ENCODE peak calls at places on chromosomes 12 and 14, in four cellular contexts. H is A549, P is right lobe of liver, L is ovary. F is an unnamed sample.

GRCh38 chr12:26564391-26564790 is 268.6 kb downstream of the ITPR2 start:
- DNase-seq in H (no peak), P (no peak), L (no peak), F (no peak)

GRCh38 chr12:67545298-67545697 is 103.2 kb upstream of the DYRK2 start:
- DNase-seq in H (no peak), P (no peak), L (no peak), F (no peak)

GRCh38 chr12:1204581-1205121 is 213.6 kb downstream of the ERC1 start:
- DNase-seq in H (no peak), P (no peak), L (no peak), F (no peak)

GRCh38 chr14:33922125-33922524 is 28.7 kb downstream of the EGLN3 start:
- DNase-seq in H (no peak), P (no peak), L (no peak), F (no peak)

GRCh38 chr12:100382327-100382726 is 25.5 kb downstream of the SLC17A8 start:
- DNase-seq in H (no peak), P (no peak), L (no peak), F (no peak)

GRCh38 chr14:69263771-69264170 is 3.8 kb downstream of the GALNT16 start:
- DNase-seq in H (no peak), P (no peak), L (no peak), F (no peak)

GRCh38 chr14:103288076-103288766 is 45.8 kb upstream of the EIF5 start:
- DNase-seq in H (no peak), P (no peak), L (no peak), F (no peak)

GRCh38 chr14:68665116-68665515 is 127.8 kb downstream of the ZFP36L1 start:
- DNase-seq in H (no peak), P (no peak), L (no peak), F (no peak)

GRCh38 chr12:5078423-5078822 is 34.7 kb downstream of the KCNA5 start:
- DNase-seq in H (no peak), P (no peak), L (no peak), F (no peak)

GRCh38 chr14:26427059-26427458 is 170.8 kb downstream of the NOVA1 start:
- DNase-seq in H (no peak), P (no peak), L (no peak), F (no peak)

GRCh38 chr14:61753631-61754030 is 8.6 kb upstream of the SNAPC1 start:
- DNase-seq in H (no peak), P (no peak), L (no peak), F (no peak)

GRCh38 chr12:107684029-107684790 is 1.4 kb upstream of the PWP1 start:
- DNase-seq in H (no peak), P (no peak), L (no peak), F (no peak)

GRCh38 chr12:42446761-42447160 is 120.8 kb downstream of the PPHLN1 start:
- DNase-seq in H (no peak), P (no peak), L (no peak), F (no peak)

GRCh38 chr14:66401447-66402095 is 84.6 kb upstream of the CCDC196 start:
- DNase-seq in H (no peak), P (no peak), L (no peak), F (no peak)

GRCh38 chr12:104669851-104670337 is 213.1 kb downstream of the CHST11 start:
- DNase-seq in H (no peak), P (peak; percentile 54), L (peak; percentile 61), F (no peak)

GRCh38 chr14:69268223-69268622 is 8.3 kb downstream of the GALNT16 start:
- DNase-seq in H (no peak), P (no peak), L (no peak), F (no peak)

GRCh38 chr12:103877934-103878510 is 37.0 kb upstream of the NT5DC3 start:
- DNase-seq in H (peak; percentile 82), P (peak; percentile 25), L (peak; percentile 45), F (peak; percentile 29)

GRCh38 chr12:61538951-61539350 is 721.3 kb upstream of the USP15 start:
- DNase-seq in H (no peak), P (no peak), L (no peak), F (no peak)

GRCh38 chr12:119412811-119413794 is 78.6 kb downstream of the CCDC60 start:
- DNase-seq in H (peak; percentile 54), P (peak; percentile 35), L (peak; percentile 27), F (peak; percentile 23)

GRCh38 chr12:17038923-17039322 is 433.0 kb upstream of the LMO3 start:
- DNase-seq in H (no peak), P (no peak), L (no peak), F (no peak)

GRCh38 chr12:29426516-29426915 is 45.5 kb upstream of the ERGIC2 start:
- DNase-seq in H (no peak), P (no peak), L (no peak), F (no peak)

GRCh38 chr12:12072064-12072760 is 1.5 kb downstream of the BCL2L14 start:
- DNase-seq in H (no peak), P (peak; percentile 60), L (no peak), F (no peak)

GRCh38 chr12:104591272-104591940 is 134.7 kb downstream of the CHST11 start:
- DNase-seq in H (no peak), P (no peak), L (no peak), F (no peak)

GRCh38 chr14:100384819-100385813 is 62.0 kb downstream of the SLC25A47 start:
- DNase-seq in H (peak; percentile 50), P (no peak), L (no peak), F (no peak)

GRCh38 chr14:96587823-96588385 is 85.7 kb downstream of the PAPOLA start:
- DNase-seq in H (no peak), P (no peak), L (no peak), F (no peak)

GRCh38 chr12:89980236-89980635 is 271.6 kb upstream of the ATP2B1 start:
- DNase-seq in H (no peak), P (no peak), L (no peak), F (no peak)

GRCh38 chr12:1843641-1844005 is 23.3 kb downstream of the LRTM2 start:
- DNase-seq in H (no peak), P (no peak), L (no peak), F (no peak)

GRCh38 chr12:13197526-13198141 is 1.1 kb downstream of the EMP1 start:
- DNase-seq in H (no peak), P (no peak), L (peak; percentile 27), F (peak; percentile 63)

GRCh38 chr12:3670083-3670620 is 82.8 kb downstream of the CRACR2A start:
- DNase-seq in H (no peak), P (no peak), L (no peak), F (no peak)

DNA sequence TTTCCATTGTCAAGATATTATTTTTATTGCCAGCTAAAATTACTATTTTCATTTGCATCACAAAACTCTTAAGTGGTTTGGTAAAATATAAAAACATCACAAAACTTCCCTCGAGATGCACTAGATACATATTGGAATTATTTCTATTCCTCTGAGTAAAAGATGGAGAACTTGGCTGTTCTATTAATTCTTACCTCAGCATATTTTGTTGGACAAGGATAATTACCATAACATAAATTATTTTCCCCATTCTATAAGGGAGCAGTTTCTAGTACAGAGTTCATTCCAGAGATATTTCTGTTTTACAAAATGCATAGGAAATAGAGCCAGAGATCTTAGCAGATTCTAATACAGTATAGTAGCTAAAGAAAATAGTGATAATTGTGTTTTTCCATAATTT is 42.6 kb upstream of the PTHLH start:
- DNase-seq in H (no peak), P (no peak), L (no peak), F (no peak)
- H3K4me3 ChIP-seq in H (no peak overlapping the region), P (no peak overlapping the region), L (no peak overlapping the region), F (no peak overlapping the region)

DNA sequence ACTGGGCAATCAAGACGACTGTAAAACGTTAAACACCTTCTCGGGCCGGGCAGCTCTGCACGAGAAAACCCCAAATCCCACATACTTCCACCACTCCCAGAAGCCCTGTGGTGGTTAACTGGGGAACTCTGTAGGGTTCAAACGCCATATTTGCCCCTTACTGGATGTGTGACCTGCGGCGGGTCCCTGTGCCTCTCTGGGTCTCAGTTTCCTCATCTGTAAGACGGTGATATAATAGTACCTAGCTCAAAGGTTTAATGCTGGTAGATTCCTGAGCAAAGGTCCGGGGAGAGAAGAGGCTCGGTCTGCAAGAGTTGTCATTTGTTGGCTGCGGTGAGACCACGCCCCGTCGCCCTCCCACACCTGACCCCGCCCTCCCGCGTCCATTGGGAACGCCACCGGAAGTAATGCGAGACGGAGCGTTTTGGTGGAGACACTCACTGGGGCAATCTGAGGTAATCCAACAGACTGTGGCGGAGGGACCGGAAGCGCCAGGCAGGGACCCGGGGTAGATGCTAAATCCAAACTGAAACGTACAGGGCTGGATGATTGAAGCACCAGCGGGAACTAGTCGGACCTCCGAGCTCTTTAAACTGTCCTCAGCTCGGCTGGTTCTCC is 661 bp upstream of the OGFOD2 start:
- DNase-seq in H (peak; percentile 91), P (peak; percentile 97), L (peak; percentile 98), F (peak; percentile 97)
- TF ChIP-seq POLR2A in H (peak; percentile 39), P (peak; percentile 12), L (no peak), F (no peak)

GRCh38 chr14:31024042-31024480 is 1.4 kb upstream of the AP4S1 start:
- DNase-seq in H (no peak), P (no peak), L (no peak), F (no peak)

GRCh38 chr14:31026395-31027096 is 367 bp upstream of the STRN3 start:
- DNase-seq in H (peak; percentile 87), P (peak; percentile 98), L (peak; percentile 96), F (peak; percentile 98)

GRCh38 chr14:31026076-31026394 is at the start of gene STRN3:
- DNase-seq in H (no peak), P (no peak), L (no peak), F (no peak)

GRCh38 chr14:31024577-31025334 is 693 bp upstream of the AP4S1 start:
- DNase-seq in H (no peak), P (no peak), L (no peak), F (no peak)

DNA sequence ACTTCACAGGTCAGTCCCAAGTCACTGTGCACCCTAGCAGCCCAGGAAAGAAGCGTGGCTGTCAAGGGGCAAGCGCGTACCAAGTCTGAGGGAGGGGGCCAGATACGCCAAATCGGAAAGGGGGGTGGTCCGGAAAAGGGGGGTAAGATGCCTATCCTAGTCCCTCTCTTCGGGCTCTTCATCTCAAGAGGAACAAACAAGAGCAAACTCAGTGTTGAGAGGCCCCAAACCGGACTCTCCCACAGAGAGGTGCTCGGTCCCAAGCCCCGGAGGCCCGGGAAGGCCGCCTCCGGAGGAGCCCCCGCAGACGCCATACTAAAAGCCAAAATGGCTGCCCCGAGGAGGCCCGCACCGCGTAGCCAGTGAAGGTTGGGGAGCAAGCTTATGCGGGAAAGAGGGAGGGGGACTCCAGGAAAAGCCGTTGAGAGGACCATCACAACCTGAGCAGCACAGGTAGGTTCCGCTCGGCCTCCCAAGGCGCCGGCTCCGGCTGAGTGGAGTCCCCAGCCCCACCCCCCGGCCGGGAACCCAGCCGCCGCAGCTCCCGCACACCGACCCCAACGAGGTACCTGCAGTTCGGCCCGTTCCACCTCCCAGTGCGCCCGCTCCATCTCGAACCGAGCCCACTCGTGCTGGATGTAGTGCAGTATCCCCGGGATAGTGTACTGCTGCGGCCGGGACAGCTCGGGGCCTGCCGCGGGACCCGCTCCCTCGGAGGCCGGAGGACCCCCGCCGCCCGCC is at the start of gene AP4S1:
- DNase-seq in H (peak; percentile 25), P (peak; percentile 64), L (peak; percentile 39), F (peak; percentile 18)
- H3K4me3 ChIP-seq in H (peak within 1 kb of the TSS; percentile 99), P (peak within 1 kb of the TSS; percentile 95), L (peak within 1 kb of the TSS; percentile 99), F (peak within 1 kb of the TSS; percentile 90)

DNA sequence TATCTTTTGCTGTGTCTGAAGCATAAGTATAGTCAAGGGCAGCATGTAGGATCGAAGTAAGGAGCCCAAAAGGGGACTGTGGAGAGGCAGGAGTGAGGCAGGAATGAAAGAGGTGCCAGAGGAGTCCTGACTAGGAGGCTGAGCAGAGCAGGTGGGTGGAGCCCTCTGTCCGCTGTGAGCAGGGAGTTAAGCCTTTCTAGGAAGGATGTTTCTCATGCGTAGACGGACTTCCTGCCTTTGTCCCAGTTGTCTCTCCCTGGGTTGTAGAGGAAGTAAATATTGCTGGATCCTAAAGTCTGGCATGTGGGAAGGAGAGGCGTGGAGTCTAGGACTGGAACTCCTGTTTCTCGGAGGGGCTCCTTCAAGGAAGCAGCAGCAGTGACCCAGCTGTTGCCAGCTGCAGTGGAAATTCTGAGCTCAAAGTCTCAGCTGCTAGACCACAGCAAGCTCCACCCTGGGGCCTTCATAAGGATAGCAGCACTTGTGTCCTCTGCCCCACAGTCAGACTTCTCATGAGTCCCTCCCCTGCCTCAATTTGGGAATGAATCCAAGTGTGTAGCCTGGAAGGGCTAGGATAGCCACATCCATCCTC is 44.0 kb downstream of the RBMS2 start:
- DNase-seq in H (peak; percentile 22), P (peak; percentile 53), L (peak; percentile 78), F (peak; percentile 29)
- TF ChIP-seq POLR2A in H (no peak), P (no peak), L (no peak), F (peak; percentile 43)